ENCODE peak calls at places on chromosomes 4 and X, in seven cellular contexts. D, R, H, P, W, T and X are unnamed samples.

GRCh38 chr4:16875487-16875886 is 23.0 kb downstream of the LDB2 start:
- DNase-seq in D (no peak), R (no peak), H (no peak), P (no peak), W (no peak), T (no peak), X (no peak)

GRCh38 chrX:86806786-86807185 is 658.5 kb downstream of the DACH2 start:
- DNase-seq in D (no peak), R (no peak), H (no peak), P (peak; percentile 41), W (peak; percentile 30), T (no peak), X (no peak)

GRCh38 chr4:157763490-157763889 is 409.3 kb downstream of the GASK1B start:
- DNase-seq in D (no peak), R (no peak), H (no peak), P (no peak), W (no peak), T (no peak), X (no peak)

GRCh38 chr4:154491341-154491679 is 289 bp downstream of the DCHS2 start:
- DNase-seq in D (no peak), R (no peak), H (no peak), P (no peak), W (no peak), T (no peak), X (no peak)

GRCh38 chr4:108706289-108706688 is 55.9 kb downstream of the OSTC start:
- DNase-seq in D (no peak), R (no peak), H (no peak), P (no peak), W (no peak), T (no peak), X (no peak)

GRCh38 chrX:74179071-74179470 is 124.9 kb upstream of the ZCCHC13 start:
- DNase-seq in D (no peak), R (no peak), H (no peak), P (no peak), W (peak; percentile 14), T (no peak), X (no peak)

GRCh38 chr4:24914460-24914859 is 1.6 kb upstream of the CCDC149 start:
- DNase-seq in D (no peak), R (no peak), H (no peak), P (no peak), W (no peak), T (no peak), X (no peak)

GRCh38 chr4:13143704-13144103 is 340.4 kb downstream of the RAB28 start:
- DNase-seq in D (no peak), R (no peak), H (no peak), P (no peak), W (no peak), T (no peak), X (no peak)

GRCh38 chr4:70895405-70895804 is 6.8 kb upstream of the MOB1B start:
- DNase-seq in D (no peak), R (no peak), H (no peak), P (no peak), W (no peak), T (no peak), X (no peak)

GRCh38 chr4:36285784-36286480 is 4.5 kb downstream of the DTHD1 start:
- DNase-seq in D (no peak), R (no peak), H (no peak), P (peak; percentile 61), W (no peak), T (peak; percentile 80), X (no peak)

GRCh38 chr4:82798168-82799005 is at the start of gene SCD5:
- DNase-seq in D (peak; percentile 85), R (peak; percentile 72), H (peak; percentile 67), P (peak; percentile 78), W (peak; percentile 51), T (peak; percentile 78), X (no peak)

GRCh38 chr4:117481742-117482141 is 396.4 kb upstream of the TRAM1L1 start:
- DNase-seq in D (no peak), R (no peak), H (no peak), P (no peak), W (no peak), T (no peak), X (no peak)

GRCh38 chr4:80268081-80268823 is 1.8 kb downstream of the FGF5 start:
- DNase-seq in D (peak; percentile 69), R (no peak), H (no peak), P (no peak), W (no peak), T (no peak), X (no peak)

GRCh38 chr4:56055027-56055976 is 106.6 kb downstream of the CEP135 start:
- DNase-seq in D (no peak), R (no peak), H (no peak), P (no peak), W (no peak), T (no peak), X (no peak)

GRCh38 chrX:6210230-6210629 is 18.4 kb downstream of the NLGN4X start:
- DNase-seq in D (no peak), R (no peak), H (no peak), P (no peak), W (no peak), T (no peak), X (no peak)

GRCh38 chr4:76625316-76625715 is 190.3 kb downstream of the SHROOM3 start:
- DNase-seq in D (no peak), R (no peak), H (no peak), P (no peak), W (no peak), T (no peak), X (no peak)

GRCh38 chr4:105288121-105288520 is 141.4 kb downstream of the TET2 start:
- DNase-seq in D (no peak), R (no peak), H (no peak), P (no peak), W (no peak), T (no peak), X (no peak)

GRCh38 chrX:104166735-104167436 is 633 bp downstream of the FAM199X start:
- DNase-seq in D (no peak), R (no peak), H (no peak), P (no peak), W (no peak), T (no peak), X (no peak)

GRCh38 chr4:125041372-125041930 is 273.3 kb upstream of the FAT4 start:
- DNase-seq in D (no peak), R (no peak), H (no peak), P (no peak), W (no peak), T (no peak), X (no peak)

GRCh38 chr4:186570193-186570996 is 15.0 kb upstream of the MTNR1A start:
- DNase-seq in D (no peak), R (no peak), H (peak; percentile 69), P (no peak), W (no peak), T (no peak), X (no peak)

GRCh38 chr4:7803992-7804758 is 135.5 kb downstream of the AFAP1 start:
- DNase-seq in D (peak; percentile 91), R (peak; percentile 90), H (peak; percentile 91), P (peak; percentile 66), W (peak; percentile 87), T (peak; percentile 82), X (no peak)

GRCh38 chrX:46559062-46559461 is 13.8 kb upstream of the ZNF674 start:
- DNase-seq in D (no peak), R (no peak), H (no peak), P (no peak), W (no peak), T (no peak), X (no peak)

GRCh38 chr4:31768756-31769155 is 1048.6 kb downstream of the PCDH7 start:
- DNase-seq in D (no peak), R (no peak), H (no peak), P (no peak), W (no peak), T (no peak), X (no peak)

GRCh38 chrX:38754102-38754790 is 47.0 kb upstream of the MID1IP1 start:
- DNase-seq in D (no peak), R (no peak), H (no peak), P (peak; percentile 48), W (peak; percentile 35), T (no peak), X (no peak)

DNA sequence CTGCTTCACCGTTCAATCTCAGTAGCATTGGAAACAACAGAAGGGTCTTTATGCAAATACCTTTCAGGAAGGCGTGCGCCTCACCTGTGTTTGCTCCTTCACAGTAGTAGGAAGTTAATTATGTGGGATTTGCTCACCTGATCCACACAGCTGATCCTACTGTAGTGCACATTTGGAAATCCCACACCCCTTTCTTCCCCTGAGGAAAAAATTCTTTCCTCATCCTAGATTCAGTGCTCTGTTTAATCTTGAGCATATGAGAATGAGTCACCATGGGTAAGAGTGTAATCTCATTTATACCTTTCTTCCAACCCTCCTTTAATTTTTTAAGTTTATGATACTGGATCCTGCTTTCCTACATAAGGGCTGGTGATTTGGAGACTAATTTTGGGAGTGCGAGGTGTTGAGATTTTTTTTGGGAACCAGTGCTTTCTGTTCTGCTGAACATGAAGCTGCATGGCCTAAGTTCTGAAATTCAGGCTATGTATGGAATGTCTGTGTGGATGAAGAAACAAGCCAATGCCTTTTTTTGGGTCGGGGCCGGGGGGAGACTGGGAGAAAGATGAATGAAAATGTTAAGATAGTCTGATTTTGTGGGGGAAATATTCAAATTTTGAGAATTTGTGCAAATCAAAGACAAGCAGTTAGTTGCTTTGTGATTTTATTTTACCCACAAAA is 19.0 kb downstream of the GAB1 start:
- DNase-seq in D (no peak), R (no peak), H (no peak), P (no peak), W (no peak), T (no peak), X (no peak)
- H3K4me1 ChIP-seq in D (peaks cover 56% of the 10 kb centered on the region), R (peaks cover 98% of the 10 kb centered on the region), H (peaks cover 65% of the 10 kb centered on the region), P (peaks cover 58% of the 10 kb centered on the region), W (peaks cover 80% of the 10 kb centered on the region), T (peaks cover 10% of the 10 kb centered on the region), X (peaks cover 77% of the 10 kb centered on the region)

GRCh38 chrX:41273638-41274037 is 60.3 kb upstream of the DDX3X start:
- DNase-seq in D (no peak), R (no peak), H (no peak), P (no peak), W (no peak), T (no peak), X (no peak)

GRCh38 chrX:41275661-41276609 is 58.0 kb upstream of the DDX3X start:
- DNase-seq in D (peak; percentile 83), R (peak; percentile 71), H (peak; percentile 71), P (peak; percentile 16), W (peak; percentile 80), T (peak; percentile 60), X (peak; percentile 50)

GRCh38 chrX:41276661-41277506 is 57.1 kb upstream of the DDX3X start:
- DNase-seq in D (no peak), R (no peak), H (no peak), P (no peak), W (no peak), T (no peak), X (no peak)
- H3K4me3 ChIP-seq in D (peak overlapping the region; percentile 42), R (peak overlapping the region; percentile 53), H (no peak overlapping the region), P (no peak overlapping the region), W (peak overlapping the region; percentile 72), T (peak overlapping the region; percentile 50), X (peak overlapping the region; percentile 34)

GRCh38 chr4:81510643-81511189 is 39.0 kb upstream of the RASGEF1B start:
- DNase-seq in D (no peak), R (no peak), H (no peak), P (no peak), W (no peak), T (no peak), X (no peak)
- H3K4me1 ChIP-seq in D (peaks cover 13% of the 10 kb centered on the region), R (peaks cover 11% of the 10 kb centered on the region), H (no peaks in the 10 kb centered on the region), P (peaks cover 69% of the 10 kb centered on the region), W (no peaks in the 10 kb centered on the region), T (peaks cover 7% of the 10 kb centered on the region), X (no peaks in the 10 kb centered on the region)

GRCh38 chr4:122832732-122833131 is 6.1 kb downstream of the FGF2 start:
- DNase-seq in D (no peak), R (no peak), H (no peak), P (no peak), W (no peak), T (no peak), X (no peak)
- H3K4me3 ChIP-seq in D (no peak overlapping the region), R (no peak overlapping the region), H (no peak overlapping the region), P (no peak overlapping the region), W (no peak overlapping the region), T (no peak overlapping the region), X (no peak overlapping the region)